ENCODE peak calls at places on chromosomes 6 and 20, in ten cellular contexts. One of them, this sample, is unnamed.

GRCh38 chr6:49563006-49563886 is 12.8 kb downstream of the C6orf141 start:
- DNase-seq in uterus: no peak
- DNase-seq in transverse colon: no peak
- DNase-seq in Peyer's patch: no peak
- DNase-seq in ovary: no peak
- DNase-seq in adrenal gland: no peak
- DNase-seq in GM12878: no peak
- DNase-seq in NB4: no peak
- DNase-seq in A549: no peak
- DNase-seq in heart left ventricle: no peak
- DNase-seq in this sample: no peak

GRCh38 chr6:39327516-39327915 is 5.0 kb upstream of the KCNK16 start:
- DNase-seq in uterus: no peak
- DNase-seq in GM12878: no peak
- DNase-seq in A549: no peak
- DNase-seq in NB4: no peak
- DNase-seq in transverse colon: no peak
- DNase-seq in heart left ventricle: no peak
- DNase-seq in ovary: no peak
- DNase-seq in Peyer's patch: no peak
- DNase-seq in adrenal gland: no peak
- DNase-seq in this sample: no peak

GRCh38 chr6:128209771-128210170 is 308.9 kb upstream of the THEMIS start:
- DNase-seq in GM12878: no peak
- DNase-seq in ovary: no peak
- DNase-seq in A549: no peak
- DNase-seq in uterus: no peak
- DNase-seq in NB4: no peak
- DNase-seq in heart left ventricle: no peak
- DNase-seq in adrenal gland: no peak
- DNase-seq in transverse colon: no peak
- DNase-seq in Peyer's patch: no peak
- DNase-seq in this sample: no peak

GRCh38 chr20:49482621-49483017 is at the start of gene KCNB1:
- DNase-seq in GM12878: no peak
- DNase-seq in heart left ventricle: peak; percentile 77
- DNase-seq in uterus: peak; percentile 81
- DNase-seq in adrenal gland: peak; percentile 61
- DNase-seq in Peyer's patch: no peak
- DNase-seq in transverse colon: peak; percentile 61
- DNase-seq in NB4: peak; percentile 76
- DNase-seq in ovary: peak; percentile 87
- DNase-seq in A549: peak; percentile 36
- DNase-seq in this sample: no peak

GRCh38 chr6:7707787-7708186 is 18.1 kb upstream of the BMP6 start:
- DNase-seq in A549: no peak
- DNase-seq in transverse colon: no peak
- DNase-seq in uterus: no peak
- DNase-seq in adrenal gland: no peak
- DNase-seq in GM12878: no peak
- DNase-seq in ovary: no peak
- DNase-seq in heart left ventricle: no peak
- DNase-seq in NB4: no peak
- DNase-seq in Peyer's patch: no peak
- DNase-seq in this sample: no peak

GRCh38 chr6:120111001-120111400 is 761.4 kb upstream of the MAN1A1 start:
- DNase-seq in NB4: no peak
- DNase-seq in transverse colon: no peak
- DNase-seq in ovary: no peak
- DNase-seq in GM12878: no peak
- DNase-seq in uterus: no peak
- DNase-seq in adrenal gland: no peak
- DNase-seq in heart left ventricle: no peak
- DNase-seq in A549: no peak
- DNase-seq in Peyer's patch: no peak
- DNase-seq in this sample: no peak

GRCh38 chr6:22205266-22205665 is 91.6 kb downstream of the PRL start:
- DNase-seq in transverse colon: no peak
- DNase-seq in ovary: no peak
- DNase-seq in A549: no peak
- DNase-seq in NB4: no peak
- DNase-seq in heart left ventricle: no peak
- DNase-seq in adrenal gland: no peak
- DNase-seq in GM12878: no peak
- DNase-seq in Peyer's patch: no peak
- DNase-seq in uterus: no peak
- DNase-seq in this sample: no peak

GRCh38 chr6:130359736-130360135 is 6.1 kb upstream of the TMEM200A start:
- DNase-seq in adrenal gland: no peak
- DNase-seq in NB4: no peak
- DNase-seq in Peyer's patch: no peak
- DNase-seq in A549: no peak
- DNase-seq in transverse colon: peak; percentile 15
- DNase-seq in uterus: no peak
- DNase-seq in GM12878: no peak
- DNase-seq in ovary: no peak
- DNase-seq in heart left ventricle: no peak
- DNase-seq in this sample: no peak

GRCh38 chr6:88840806-88841539 is 122.4 kb downstream of the RNGTT start:
- DNase-seq in adrenal gland: no peak
- DNase-seq in A549: no peak
- DNase-seq in ovary: no peak
- DNase-seq in Peyer's patch: no peak
- DNase-seq in GM12878: no peak
- DNase-seq in NB4: no peak
- DNase-seq in transverse colon: no peak
- DNase-seq in uterus: no peak
- DNase-seq in heart left ventricle: no peak
- DNase-seq in this sample: no peak

GRCh38 chr20:2756056-2756611 is 44.3 kb downstream of the CPXM1 start:
- DNase-seq in A549: no peak
- DNase-seq in transverse colon: no peak
- DNase-seq in NB4: peak; percentile 56
- DNase-seq in GM12878: no peak
- DNase-seq in ovary: peak; percentile 45
- DNase-seq in uterus: no peak
- DNase-seq in Peyer's patch: no peak
- DNase-seq in heart left ventricle: no peak
- DNase-seq in adrenal gland: peak; percentile 21
- DNase-seq in this sample: peak; percentile 57

GRCh38 chr20:24656391-24656790 is 187.0 kb downstream of the SYNDIG1 start:
- DNase-seq in transverse colon: no peak
- DNase-seq in heart left ventricle: no peak
- DNase-seq in A549: no peak
- DNase-seq in Peyer's patch: no peak
- DNase-seq in ovary: no peak
- DNase-seq in adrenal gland: no peak
- DNase-seq in GM12878: no peak
- DNase-seq in NB4: no peak
- DNase-seq in uterus: no peak
- DNase-seq in this sample: no peak

GRCh38 chr20:24651973-24652340 is 182.5 kb downstream of the SYNDIG1 start:
- DNase-seq in uterus: no peak
- DNase-seq in Peyer's patch: no peak
- DNase-seq in NB4: no peak
- DNase-seq in heart left ventricle: no peak
- DNase-seq in A549: no peak
- DNase-seq in ovary: no peak
- DNase-seq in GM12878: no peak
- DNase-seq in adrenal gland: no peak
- DNase-seq in transverse colon: no peak
- DNase-seq in this sample: no peak

GRCh38 chr20:24654425-24654824 is 185.0 kb downstream of the SYNDIG1 start:
- DNase-seq in NB4: no peak
- DNase-seq in uterus: no peak
- DNase-seq in A549: no peak
- DNase-seq in GM12878: no peak
- DNase-seq in transverse colon: no peak
- DNase-seq in ovary: no peak
- DNase-seq in Peyer's patch: no peak
- DNase-seq in adrenal gland: no peak
- DNase-seq in heart left ventricle: no peak
- DNase-seq in this sample: no peak

GRCh38 chr20:24651171-24651972 is 181.9 kb downstream of the SYNDIG1 start:
- DNase-seq in ovary: no peak
- DNase-seq in A549: peak; percentile 61
- DNase-seq in GM12878: no peak
- DNase-seq in adrenal gland: no peak
- DNase-seq in uterus: no peak
- DNase-seq in heart left ventricle: no peak
- DNase-seq in Peyer's patch: no peak
- DNase-seq in NB4: peak; percentile 44
- DNase-seq in transverse colon: no peak
- DNase-seq in this sample: no peak

DNA sequence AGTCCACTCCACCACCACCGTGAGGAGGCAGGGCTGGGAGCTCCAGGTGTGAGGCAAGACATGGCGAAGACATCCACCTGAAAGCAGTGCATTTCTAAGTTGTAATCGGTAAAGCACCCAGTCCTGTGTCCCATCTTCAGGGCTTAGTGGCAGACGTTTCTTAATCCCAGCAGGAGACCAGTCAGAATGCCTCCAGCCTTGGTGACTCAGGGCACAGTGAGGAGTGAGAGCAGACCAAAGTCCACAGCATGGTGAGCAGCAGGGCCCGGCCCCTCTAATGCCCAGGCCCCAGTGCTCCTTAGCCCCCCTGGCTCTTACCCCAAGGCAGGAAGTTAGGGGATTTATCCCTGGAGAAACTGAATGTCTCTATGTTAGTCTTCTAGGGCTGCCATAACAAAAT is 183.9 kb downstream of the SYNDIG1 start:
- DNase-seq in transverse colon: no peak
- DNase-seq in NB4: no peak
- DNase-seq in GM12878: no peak
- DNase-seq in heart left ventricle: no peak
- DNase-seq in A549: peak; percentile 85
- DNase-seq in adrenal gland: no peak
- DNase-seq in uterus: no peak
- DNase-seq in Peyer's patch: no peak
- DNase-seq in ovary: no peak
- DNase-seq in this sample: no peak
- TF ChIP-seq POLR2A in transverse colon: no peak
- TF ChIP-seq POLR2A in NB4: no peak
- TF ChIP-seq POLR2A in GM12878: no peak
- TF ChIP-seq POLR2A in heart left ventricle: no peak
- TF ChIP-seq POLR2A in A549: no peak
- TF ChIP-seq POLR2A in adrenal gland: no peak
- TF ChIP-seq POLR2A in uterus: no peak
- TF ChIP-seq POLR2A in Peyer's patch: no peak
- TF ChIP-seq POLR2A in ovary: no peak
- TF ChIP-seq POLR2A in this sample: no peak

GRCh38 chr6:56370127-56370540 is 122.8 kb upstream of the COL21A1 start:
- DNase-seq in adrenal gland: peak; percentile 86
- DNase-seq in ovary: no peak
- DNase-seq in Peyer's patch: no peak
- DNase-seq in uterus: peak; percentile 75
- DNase-seq in transverse colon: peak; percentile 68
- DNase-seq in A549: peak; percentile 23
- DNase-seq in heart left ventricle: peak; percentile 68
- DNase-seq in GM12878: no peak
- DNase-seq in NB4: no peak
- DNase-seq in this sample: peak; percentile 73
- TF ChIP-seq CTCF in adrenal gland: peak; percentile 9
- TF ChIP-seq CTCF in ovary: no peak
- TF ChIP-seq CTCF in Peyer's patch: peak; percentile 76
- TF ChIP-seq CTCF in uterus: peak; percentile 79
- TF ChIP-seq CTCF in transverse colon: peak; percentile 54
- TF ChIP-seq CTCF in A549: peak; percentile 51
- TF ChIP-seq CTCF in heart left ventricle: peak; percentile 61
- TF ChIP-seq CTCF in GM12878: no peak
- TF ChIP-seq CTCF in NB4: no peak
- TF ChIP-seq CTCF in this sample: no peak

DNA sequence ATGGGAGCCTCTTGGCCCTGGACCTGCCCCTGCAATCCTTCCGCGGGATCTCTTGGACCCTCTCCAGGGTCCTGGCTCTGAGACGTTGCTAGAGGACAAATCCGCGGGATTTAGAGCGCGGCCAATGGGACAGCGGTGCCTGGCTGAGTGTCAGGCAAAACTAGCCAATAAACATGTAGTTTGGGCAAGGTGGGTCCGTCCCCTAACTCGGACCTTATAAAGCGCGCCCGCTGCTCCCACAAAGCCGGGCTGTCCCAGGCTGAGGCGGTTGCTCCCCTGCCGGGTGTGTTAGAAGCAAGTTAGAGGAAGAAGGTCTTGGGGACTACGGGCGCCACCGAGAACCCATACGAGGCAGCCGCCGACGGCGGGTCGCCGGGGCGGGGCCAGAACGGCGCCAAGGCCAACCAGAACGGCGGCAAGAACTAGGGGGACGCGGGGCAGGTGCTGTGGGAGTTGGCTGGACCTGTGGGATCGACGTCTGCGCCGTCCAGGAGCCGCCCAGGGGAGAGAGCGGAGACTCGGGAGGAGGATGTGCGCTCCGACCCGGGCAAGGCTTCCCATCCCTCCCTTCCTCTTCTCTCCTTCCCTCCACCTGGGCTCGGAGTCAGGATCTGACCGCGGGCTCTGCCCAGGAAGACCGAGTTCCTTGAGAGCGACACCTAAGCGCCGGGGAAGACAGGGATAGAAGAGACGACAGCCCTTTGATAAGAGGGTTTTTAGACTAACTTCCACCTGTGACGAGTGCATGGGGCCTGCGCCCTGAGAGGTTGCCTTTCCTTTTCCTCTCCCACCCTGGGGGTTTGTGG is 6.5 kb upstream of the TMEM14A start:
- DNase-seq in transverse colon: peak; percentile 94
- DNase-seq in uterus: peak; percentile 81
- DNase-seq in A549: peak; percentile 94
- DNase-seq in adrenal gland: peak; percentile 97
- DNase-seq in NB4: peak; percentile 98
- DNase-seq in GM12878: peak; percentile 83
- DNase-seq in ovary: peak; percentile 80
- DNase-seq in heart left ventricle: peak; percentile 95
- DNase-seq in Peyer's patch: peak; percentile 88
- DNase-seq in this sample: peak; percentile 83
- TF ChIP-seq POLR2A in transverse colon: peak; percentile 94
- TF ChIP-seq POLR2A in uterus: peak; percentile 74
- TF ChIP-seq POLR2A in A549: peak; percentile 73
- TF ChIP-seq POLR2A in adrenal gland: peak; percentile 88
- TF ChIP-seq POLR2A in NB4: peak; percentile 58
- TF ChIP-seq POLR2A in GM12878: peak; percentile 95
- TF ChIP-seq POLR2A in ovary: peak; percentile 34
- TF ChIP-seq POLR2A in heart left ventricle: no peak
- TF ChIP-seq POLR2A in Peyer's patch: peak; percentile 96
- TF ChIP-seq POLR2A in this sample: no peak

DNA sequence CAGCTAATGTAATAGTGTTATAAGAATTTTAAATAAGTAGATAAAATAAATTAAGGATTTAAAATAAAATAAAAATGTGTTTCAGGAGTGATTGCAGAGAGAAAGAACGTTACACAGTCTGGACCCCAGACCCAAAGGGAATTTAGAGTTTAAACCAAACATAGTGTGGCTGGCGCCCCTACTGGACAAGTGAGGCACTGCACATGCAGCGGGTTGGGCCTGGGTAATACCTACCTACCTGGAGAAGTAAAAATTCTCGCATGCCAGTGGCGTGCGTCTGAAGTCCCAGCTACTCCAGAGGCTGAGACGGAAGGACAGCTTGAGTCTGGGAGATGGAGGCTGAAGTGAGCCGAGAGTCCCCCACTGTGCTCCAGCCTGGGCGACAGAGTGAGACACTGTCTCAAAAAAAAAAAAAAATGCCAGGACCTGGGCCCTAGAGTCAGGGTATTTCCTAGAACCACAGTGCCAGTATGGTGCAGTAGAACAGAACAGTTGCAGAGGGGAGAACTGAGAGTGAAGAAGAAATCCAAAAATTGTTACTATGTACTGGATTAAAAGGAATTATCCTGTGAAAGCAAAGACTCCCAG is 71.4 kb upstream of the TCF21 start:
- DNase-seq in adrenal gland: no peak
- DNase-seq in A549: no peak
- DNase-seq in NB4: peak; percentile 28
- DNase-seq in Peyer's patch: no peak
- DNase-seq in ovary: peak; percentile 47
- DNase-seq in heart left ventricle: no peak
- DNase-seq in GM12878: no peak
- DNase-seq in transverse colon: peak; percentile 16
- DNase-seq in uterus: no peak
- DNase-seq in this sample: no peak
- TF ChIP-seq CTCF in adrenal gland: no peak
- TF ChIP-seq CTCF in A549: peak; percentile 11
- TF ChIP-seq CTCF in NB4: peak; percentile 98
- TF ChIP-seq CTCF in Peyer's patch: peak; percentile 35
- TF ChIP-seq CTCF in ovary: no peak
- TF ChIP-seq CTCF in heart left ventricle: peak; percentile 44
- TF ChIP-seq CTCF in GM12878: peak; percentile 74
- TF ChIP-seq CTCF in transverse colon: peak; percentile 63
- TF ChIP-seq CTCF in uterus: peak; percentile 20
- TF ChIP-seq CTCF in this sample: no peak

This sample was measured in lower leg skin.